ENCODE peak calls at places on chromosomes 5 and 9, in eight cellular contexts. S is dorsolateral prefrontal cortex, R is GM20000, A is T-helper 2 cell, B is neuronal stem cell, O is mucosa of descending colon, K is NCI-H524, Q is glutamatergic neuron. Y is an unnamed sample.

GRCh38 chr5:18394154-18394804 is 760.0 kb downstream of the TAF11L14 start:
- DNase-seq in R (peak), Q (peak), A (no peak), S (peak), B (peak), K (peak), O (peak), Y (no peak)

GRCh38 chr9:134267305-134268265 is 58.7 kb upstream of the RXRA start:
- DNase-seq in S (no peak), Q (no peak), B (no peak), K (no peak), O (no peak), R (no peak), A (no peak), Y (no peak)

GRCh38 chr9:21549251-21549765 is 67.2 kb upstream of the IFNE start:
- DNase-seq in B (no peak), Q (no peak), K (no peak), A (no peak), O (no peak), S (no peak), R (no peak), Y (peak)

GRCh38 chr9:3957296-3957695 is 342.6 kb downstream of the GLIS3 start:
- DNase-seq in A (no peak), K (no peak), O (no peak), R (no peak), Q (no peak), S (no peak), B (no peak), Y (no peak)

GRCh38 chr5:135024956-135025729 is 8.9 kb downstream of the PITX1 start:
- DNase-seq in R (no peak), S (no peak), O (no peak), K (no peak), Q (no peak), A (no peak), B (no peak), Y (no peak)

GRCh38 chr9:120934271-120934670 is 7.7 kb upstream of the TRAF1 start:
- DNase-seq in Q (no peak), A (no peak), K (no peak), S (no peak), R (no peak), O (no peak), B (no peak), Y (no peak)

GRCh38 chr9:136671646-136672430 is 9.1 kb downstream of the EGFL7 start:
- DNase-seq in O (peak), B (peak), A (peak), S (no peak), R (peak), K (no peak), Q (peak), Y (no peak)

GRCh38 chr9:132797861-132798659 is 80.0 kb downstream of the AK8 start:
- DNase-seq in B (no peak), R (no peak), O (no peak), S (no peak), Q (no peak), K (no peak), A (no peak), Y (no peak)

GRCh38 chr5:170885779-170886178 is 24.0 kb downstream of the RANBP17 start:
- DNase-seq in O (no peak), A (no peak), B (no peak), K (no peak), Q (no peak), R (no peak), S (no peak), Y (no peak)

GRCh38 chr5:91562922-91563321 is 179.8 kb upstream of the ARRDC3 start:
- DNase-seq in K (no peak), R (no peak), A (no peak), S (no peak), Q (no peak), B (no peak), O (no peak), Y (no peak)

GRCh38 chr5:174380311-174380710 is 334.8 kb downstream of the NSG2 start:
- DNase-seq in Q (no peak), O (no peak), S (no peak), K (no peak), B (no peak), R (no peak), A (no peak), Y (no peak)

GRCh38 chr9:17731308-17731707 is 152.4 kb downstream of the SH3GL2 start:
- DNase-seq in Q (no peak), K (no peak), O (no peak), R (no peak), A (no peak), S (no peak), B (no peak), Y (no peak)

GRCh38 chr5:150632305-150633160 is 7.9 kb upstream of the SYNPO start:
- DNase-seq in R (no peak), S (no peak), Q (no peak), O (no peak), K (peak), B (no peak), A (no peak), Y (no peak)

GRCh38 chr9:89883401-89884341 is 278.9 kb downstream of the GADD45G start:
- DNase-seq in O (no peak), S (peak), R (no peak), A (no peak), Q (peak), B (no peak), K (no peak), Y (no peak)

GRCh38 chr5:9439651-9440292 is 106.1 kb downstream of the SEMA5A start:
- DNase-seq in Q (no peak), K (no peak), R (no peak), A (no peak), O (no peak), S (no peak), B (no peak), Y (no peak)

GRCh38 chr5:139543423-139543991 is 17.6 kb upstream of the UBE2D2 start:
- DNase-seq in A (peak), O (peak), K (no peak), B (no peak), Q (peak), R (peak), S (peak), Y (no peak)

GRCh38 chr9:128340691-128341434 is 536 bp downstream of the SLC27A4 start:
- DNase-seq in R (peak), O (no peak), Q (peak), A (no peak), S (no peak), B (no peak), K (no peak), Y (no peak)

GRCh38 chr5:157312492-157312891 is 46.6 kb downstream of the CYFIP2 start:
- DNase-seq in B (peak), S (peak), A (peak), K (peak), O (no peak), R (peak), Q (peak), Y (no peak)

GRCh38 chr9:18610956-18611355 is 137.0 kb downstream of the ADAMTSL1 start:
- DNase-seq in O (no peak), K (no peak), Q (no peak), R (no peak), B (no peak), A (no peak), S (peak), Y (no peak)

GRCh38 chr5:74865799-74866652 is at the start of gene FAM169A:
- DNase-seq in S (no peak), Q (peak), R (peak), B (peak), O (peak), K (peak), A (peak), Y (no peak)

GRCh38 chr9:40907657-40908624 is 220.5 kb downstream of the FOXD4L6 start:
- DNase-seq in R (no peak), O (no peak), K (no peak), A (no peak), B (no peak), S (no peak), Q (no peak), Y (no peak)

GRCh38 chr5:31939151-31939550 is 235.0 kb downstream of the GOLPH3 start:
- DNase-seq in B (no peak), Q (no peak), S (no peak), A (no peak), O (no peak), K (no peak), R (no peak), Y (no peak)

GRCh38 chr5:67014957-67015400 is 181.6 kb downstream of the CD180 start:
- DNase-seq in K (no peak), B (no peak), S (no peak), O (no peak), A (no peak), Q (no peak), R (no peak), Y (no peak)

GRCh38 chr9:114336699-114337395 is 7.2 kb downstream of the ORM2 start:
- DNase-seq in B (no peak), K (no peak), O (no peak), R (no peak), S (no peak), Q (no peak), A (no peak), Y (no peak)

GRCh38 chr9:106588601-106589000 is 274.4 kb upstream of the ZNF462 start:
- DNase-seq in K (no peak), R (no peak), Q (no peak), B (no peak), S (no peak), A (no peak), O (no peak), Y (no peak)

GRCh38 chr9:31597977-31598376 is 786.5 kb upstream of the ACO1 start:
- DNase-seq in A (no peak), B (no peak), R (no peak), Q (no peak), K (no peak), S (no peak), O (no peak), Y (no peak)

GRCh38 chr5:40521925-40522324 is 157.8 kb upstream of the PTGER4 start:
- DNase-seq in B (no peak), K (no peak), Q (no peak), S (no peak), O (no peak), R (no peak), A (no peak), Y (no peak)

GRCh38 chr5:3943803-3944202 is 348.2 kb downstream of the IRX1 start:
- DNase-seq in O (no peak), A (no peak), S (no peak), K (no peak), R (no peak), B (no peak), Q (no peak), Y (no peak)

GRCh38 chr9:125815568-125815967 is 68.4 kb downstream of the PBX3 start:
- DNase-seq in B (no peak), S (no peak), R (no peak), K (no peak), O (no peak), A (no peak), Q (no peak), Y (no peak)

GRCh38 chr9:31574006-31574750 is 810.3 kb upstream of the ACO1 start:
- DNase-seq in Q (no peak), A (no peak), S (no peak), R (no peak), K (no peak), B (no peak), O (no peak), Y (no peak)

GRCh38 chr9:124295097-124295794 is 37.5 kb downstream of the NEK6 start:
- DNase-seq in S (no peak), Q (no peak), R (peak), O (no peak), K (no peak), B (no peak), A (no peak), Y (no peak)

GRCh38 chr5:172666251-172666650 is 25.2 kb downstream of the NEURL1B start:
- DNase-seq in K (no peak), B (no peak), O (no peak), Q (no peak), R (no peak), S (no peak), A (no peak), Y (no peak)

GRCh38 chr5:18745591-18745987 is 1111.3 kb downstream of the TAF11L14 start:
- DNase-seq in A (no peak), Q (no peak), B (no peak), K (no peak), R (no peak), S (no peak), O (peak), Y (no peak)

GRCh38 chr9:9973062-9973461 is 639.7 kb downstream of the PTPRD start:
- DNase-seq in B (no peak), S (no peak), K (no peak), O (no peak), A (no peak), Q (no peak), R (no peak), Y (no peak)

GRCh38 chr5:25414746-25415145 is 770.0 kb upstream of the CDH10 start:
- DNase-seq in Q (no peak), A (no peak), R (no peak), S (no peak), B (no peak), K (no peak), O (no peak), Y (no peak)

GRCh38 chr5:52987711-52988329 is 1.3 kb upstream of the ITGA2 start:
- DNase-seq in Q (no peak), B (no peak), S (no peak), O (no peak), K (no peak), R (no peak), A (no peak), Y (no peak)

GRCh38 chr5:154478224-154478565 is at the start of gene HAND1:
- DNase-seq in K (peak), A (no peak), R (no peak), S (no peak), O (peak), B (peak), Q (peak), Y (no peak)

GRCh38 chr5:31825775-31826068 is 186.8 kb downstream of the PDZD2 start:
- DNase-seq in K (no peak), O (no peak), S (no peak), Q (no peak), R (no peak), B (no peak), A (no peak), Y (no peak)

GRCh38 chr9:133130721-133131244 is 9.7 kb upstream of the RALGDS start:
- DNase-seq in Q (no peak), K (no peak), O (peak), A (peak), B (no peak), S (no peak), R (peak), Y (no peak)

GRCh38 chr9:133355881-133356357 is 368 bp downstream of the SURF1 start:
- DNase-seq in B (no peak), A (no peak), S (no peak), R (no peak), K (no peak), O (no peak), Q (no peak), Y (no peak)